ENCODE peak calls at places on chromosomes 6 and 20, in six cellular contexts. R is BJ, O is nephron progenitor cell, I is tibial artery, D is progenitor cell of endocrine pancreas, G is OCI-LY7. X is an unnamed sample.

GRCh38 chr6:110341671-110342304 is 16.4 kb downstream of the METTL24 start:
- DNase-seq in R (no peak), O (peak; percentile 49), I (no peak), D (no peak), G (peak; percentile 16), X (no peak)

GRCh38 chr20:41526327-41526726 is 91.8 kb downstream of the CHD6 start:
- DNase-seq in R (no peak), O (no peak), I (no peak), D (no peak), G (no peak), X (no peak)

GRCh38 chr6:89430563-89430962 is 2.4 kb upstream of the ANKRD6 start:
- DNase-seq in R (no peak), O (peak; percentile 52), I (no peak), D (no peak), G (no peak), X (no peak)

GRCh38 chr6:150981095-150981494 is 115.6 kb downstream of the MTHFD1L start:
- DNase-seq in R (no peak), O (no peak), I (no peak), D (no peak), G (peak; percentile 69), X (no peak)

GRCh38 chr6:156862711-156863110 is 85.5 kb downstream of the ARID1B start:
- DNase-seq in R (no peak), O (no peak), I (no peak), D (no peak), G (no peak), X (no peak)

GRCh38 chr6:19501737-19502245 is 335.4 kb upstream of the ID4 start:
- DNase-seq in R (no peak), O (no peak), I (no peak), D (no peak), G (no peak), X (no peak)

GRCh38 chr6:84652356-84653026 is 111.9 kb downstream of the TBX18 start:
- DNase-seq in R (peak; percentile 78), O (no peak), I (no peak), D (no peak), G (no peak), X (no peak)

GRCh38 chr6:2225422-2226392 is 19.7 kb downstream of the GMDS start:
- DNase-seq in R (no peak), O (no peak), I (no peak), D (no peak), G (no peak), X (no peak)

GRCh38 chr6:17159240-17159639 is 57.4 kb downstream of the STMND1 start:
- DNase-seq in R (no peak), O (no peak), I (no peak), D (no peak), G (no peak), X (no peak)

GRCh38 chr20:48231253-48231652 is 446.0 kb upstream of the SULF2 start:
- DNase-seq in R (no peak), O (no peak), I (no peak), D (no peak), G (no peak), X (no peak)

GRCh38 chr20:15654208-15654649 is 919.0 kb downstream of the KIF16B start:
- DNase-seq in R (no peak), O (peak; percentile 25), I (no peak), D (no peak), G (peak; percentile 62), X (no peak)

GRCh38 chr6:109671721-109672120 is 19.3 kb downstream of the AK9 start:
- DNase-seq in R (no peak), O (no peak), I (no peak), D (no peak), G (no peak), X (no peak)

GRCh38 chr6:48641544-48641943 is 530.5 kb upstream of the PTCHD4 start:
- DNase-seq in R (peak; percentile 44), O (no peak), I (no peak), D (no peak), G (no peak), X (no peak)
- TF ChIP-seq CTCF in R (no peak), O (no peak), I (no peak), D (no peak), G (no peak), X (no peak)

DNA sequence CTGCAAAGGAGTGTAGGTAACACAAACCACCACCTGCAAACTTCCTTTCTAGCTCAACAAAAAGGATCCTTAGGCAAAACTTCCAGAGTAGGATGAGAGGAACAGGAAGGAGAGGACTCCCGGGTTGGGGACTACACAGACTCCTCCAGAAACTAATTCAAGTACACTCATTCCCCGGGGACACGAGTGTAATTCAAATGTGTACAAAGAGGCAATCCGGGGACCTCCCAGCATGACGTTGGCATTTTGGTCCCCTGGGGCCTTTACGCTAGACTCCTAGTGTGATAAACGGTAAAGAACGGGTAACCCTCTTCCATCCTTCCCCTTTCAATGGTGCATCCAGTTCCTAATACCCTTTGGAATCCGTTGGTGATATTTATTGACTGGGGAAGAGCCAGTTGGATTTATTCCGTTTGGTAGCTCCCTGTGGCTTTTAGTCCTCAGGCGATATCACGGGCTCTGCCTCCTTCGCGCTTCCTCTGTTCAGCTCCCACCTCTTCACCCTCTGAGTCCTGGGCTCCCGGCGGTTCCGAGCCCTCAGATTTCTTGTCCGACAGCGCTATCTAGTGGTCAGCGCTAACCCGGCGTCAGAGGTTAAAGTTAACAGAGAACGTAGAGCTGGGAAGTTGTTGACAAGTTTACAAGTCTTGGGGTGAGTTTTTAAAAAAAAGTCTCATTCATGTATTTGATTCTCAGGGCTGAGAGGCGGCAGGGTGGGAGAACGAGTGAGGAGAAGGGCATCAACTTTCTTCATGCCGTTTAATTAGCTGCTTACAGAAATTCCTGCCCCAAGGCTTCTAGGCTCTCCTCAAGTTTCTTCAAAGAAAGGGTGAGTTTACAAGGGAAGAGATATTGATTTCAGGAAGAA is 2.9 kb upstream of the COL12A1 start:
- DNase-seq in R (no peak), O (peak; percentile 93), I (peak; percentile 92), D (peak; percentile 75), G (peak; percentile 78), X (peak; percentile 70)
- TF ChIP-seq CTCF in R (peak; percentile 87), O (peak; percentile 88), I (peak; percentile 85), D (peak; percentile 94), G (peak; percentile 97), X (peak; percentile 86)

DNA sequence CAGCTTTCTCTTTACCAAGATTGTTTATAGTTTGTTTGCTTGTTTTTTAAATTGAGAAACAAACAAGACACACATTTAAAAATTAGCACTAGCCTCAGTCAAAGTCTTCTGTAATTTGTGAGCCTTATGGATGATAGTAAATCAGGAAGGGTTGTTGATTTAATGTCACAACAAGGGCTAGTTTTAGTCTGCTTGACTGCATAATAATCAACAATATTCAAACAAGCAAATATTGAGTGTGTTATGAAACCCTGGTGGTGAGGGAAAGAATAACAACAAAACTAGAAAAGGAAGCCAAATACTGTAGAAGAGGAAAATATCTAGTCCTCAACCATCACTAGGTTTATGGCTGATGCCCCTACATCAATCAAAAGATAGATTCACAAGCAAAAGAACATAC is 228.6 kb downstream of the TBC1D7 start:
- DNase-seq in R (no peak), O (no peak), I (no peak), D (no peak), G (no peak), X (no peak)
- TF ChIP-seq CTCF in R (peak; percentile 9), O (no peak), I (no peak), D (peak; percentile 41), G (peak; percentile 63), X (peak; percentile 56)

DNA sequence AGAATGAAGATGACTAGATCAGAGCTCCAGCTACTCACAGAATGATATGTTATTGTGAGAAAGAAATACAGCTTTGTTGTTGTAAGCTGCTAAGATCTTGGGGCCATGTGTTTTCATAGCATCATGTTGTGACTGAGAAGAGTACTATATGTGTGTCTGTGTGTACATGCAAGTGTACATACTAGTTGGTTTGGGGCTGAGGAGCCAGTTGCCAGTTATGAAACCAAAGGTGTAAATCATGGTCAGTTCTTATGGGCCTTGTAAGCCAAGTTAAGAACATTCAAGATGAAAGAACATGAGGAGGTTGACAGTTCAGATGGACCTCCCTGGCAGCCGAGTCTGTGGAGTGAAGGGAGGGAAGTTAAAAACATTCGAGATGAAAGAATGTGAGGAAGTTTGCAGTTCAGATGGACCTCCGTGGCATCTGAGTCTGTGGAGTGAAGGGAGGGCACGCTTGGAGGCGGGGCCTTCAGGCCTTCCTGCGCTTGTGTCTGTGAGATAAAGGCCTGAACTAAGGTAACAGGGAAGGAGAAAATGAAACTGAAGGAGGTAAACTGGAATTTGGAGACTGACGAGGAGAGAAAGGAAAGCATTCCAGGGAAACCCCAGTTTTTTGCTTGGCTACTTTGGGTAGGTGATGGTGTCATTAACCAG is 13.9 kb downstream of the AFDN start:
- DNase-seq in R (no peak), O (no peak), I (no peak), D (no peak), G (no peak), X (no peak)
- TF ChIP-seq CTCF in R (no peak), O (no peak), I (no peak), D (no peak), G (no peak), X (no peak)

GRCh38 chr6:144321839-144322591 is 36.9 kb downstream of the UTRN start:
- DNase-seq in R (no peak), O (no peak), I (no peak), D (no peak), G (no peak), X (no peak)
- TF ChIP-seq CTCF in R (peak; percentile 6), O (no peak), I (no peak), D (no peak), G (no peak), X (no peak)

GRCh38 chr20:63519765-63520593 is 586 bp upstream of the PPDPF start:
- DNase-seq in R (no peak), O (peak; percentile 76), I (peak; percentile 83), D (peak; percentile 70), G (peak; percentile 55), X (peak; percentile 47)
- TF ChIP-seq CTCF in R (peak; percentile 54), O (peak; percentile 8), I (peak; percentile 5), D (peak; percentile 49), G (peak; percentile 40), X (no peak)

GRCh38 chr6:142698751-142699150 is 246.2 kb downstream of the HIVEP2 start:
- DNase-seq in R (no peak), O (no peak), I (no peak), D (no peak), G (peak; percentile 15), X (no peak)
- TF ChIP-seq CTCF in R (no peak), O (no peak), I (no peak), D (peak; percentile 29), G (peak; percentile 35), X (no peak)

X was measured in CD14-positive monocyte.